ENCODE peak calls at places on chromosomes 3 and 15, in six cellular contexts. X is stimulated activated CD4-positive, alpha-beta T cell treated with anti-CD3 and anti-CD28 coated beads, Interleukin-4, amount 100 ng/mL, for 1 hour; Q is activated naive CD8-positive, alpha-beta T cell treated with anti-CD3 and anti-CD28 coated beads, Interleukin-2, amount 50 U/mL, for 24 hours; J is tibial artery; S is activated T-cell treated with anti-CD3 and anti-CD28 coated beads for 1 hour; V is HFFc6. R is an unnamed sample.

GRCh38 chr3:43997788-43998373 is 243.8 kb upstream of the TOPAZ1 start:
- DNase-seq in X (peak), S (no peak), V (no peak), Q (peak), J (no peak), R (no peak)

GRCh38 chr3:159637895-159638542 is 350.6 kb upstream of the IL12A start:
- DNase-seq in S (no peak), V (peak), X (no peak), Q (no peak), J (no peak), R (no peak)

GRCh38 chr3:9915252-9916141 is 1.4 kb upstream of the IL17RC start:
- DNase-seq in V (peak), Q (peak), J (peak), S (no peak), X (peak), R (no peak)

GRCh38 chr3:71486831-71487230 is 96.7 kb downstream of the FOXP1 start:
- DNase-seq in X (no peak), V (no peak), J (no peak), S (no peak), Q (no peak), R (no peak)

GRCh38 chr3:132645058-132645457 is 14.6 kb downstream of the ACAD11 start:
- DNase-seq in Q (no peak), S (no peak), V (no peak), J (no peak), X (no peak), R (no peak)

GRCh38 chr15:64851503-64851840 is 9.8 kb downstream of the PLEKHO2 start:
- DNase-seq in X (no peak), Q (no peak), V (peak), S (no peak), J (no peak), R (no peak)

GRCh38 chr3:123294296-123294938 is 92.7 kb downstream of the SEC22A start:
- DNase-seq in X (no peak), V (no peak), J (peak), Q (no peak), S (no peak), R (no peak)

GRCh38 chr3:104132566-104132997 is 1234.1 kb upstream of the ALCAM start:
- DNase-seq in S (no peak), V (peak), X (no peak), Q (no peak), J (no peak), R (no peak)

GRCh38 chr3:129439381-129439816 is 349 bp downstream of the MBD4 start:
- DNase-seq in V (no peak), Q (peak), J (no peak), S (peak), X (peak), R (peak)

GRCh38 chr3:36132214-36132613 is 248.1 kb upstream of the STAC start:
- DNase-seq in S (no peak), X (no peak), V (no peak), J (no peak), Q (no peak), R (no peak)

GRCh38 chr3:127077068-127077467 is 94.2 kb downstream of the PLXNA1 start:
- DNase-seq in S (no peak), X (no peak), Q (no peak), J (peak), V (no peak), R (no peak)

GRCh38 chr3:125351814-125352456 is 23.2 kb downstream of the ZNF148 start:
- DNase-seq in J (no peak), Q (no peak), X (no peak), V (peak), S (no peak), R (no peak)

GRCh38 chr3:106086636-106087035 is 217.8 kb upstream of the CBLB start:
- DNase-seq in V (no peak), J (no peak), X (no peak), S (no peak), Q (no peak), R (no peak)

GRCh38 chr3:129268396-129268795 is 10.3 kb upstream of the HMCES start:
- DNase-seq in V (no peak), J (peak), Q (no peak), S (no peak), X (no peak), R (no peak)

GRCh38 chr3:14141144-14141543 is 16.3 kb downstream of the TMEM43 start:
- DNase-seq in Q (no peak), S (no peak), J (no peak), V (no peak), X (no peak), R (no peak)

GRCh38 chr3:178465260-178466180 is 70.7 kb upstream of the KCNMB2 start:
- DNase-seq in S (no peak), X (no peak), J (no peak), V (no peak), Q (no peak), R (no peak)

GRCh38 chr3:36957862-36958686 is 13.2 kb upstream of the TRANK1 start:
- DNase-seq in S (no peak), Q (peak), V (peak), X (peak), J (no peak), R (no peak)

GRCh38 chr15:85941186-85941855 is 138.3 kb upstream of the AGBL1 start:
- DNase-seq in V (no peak), S (no peak), X (no peak), J (no peak), Q (no peak), R (no peak)

GRCh38 chr3:152738656-152739055 is 96.3 kb upstream of the P2RY1 start:
- DNase-seq in X (no peak), J (no peak), Q (no peak), S (no peak), V (no peak), R (no peak)

GRCh38 chr3:194328080-194328571 is 23.0 kb downstream of the CPN2 start:
- DNase-seq in X (no peak), Q (no peak), S (no peak), J (no peak), V (peak), R (no peak)

GRCh38 chr3:47227678-47228077 is 54.9 kb downstream of the KIF9 start:
- DNase-seq in J (peak), Q (no peak), S (no peak), X (no peak), V (no peak), R (no peak)

R was measured in activated CD4-positive, alpha-beta T cell treated with anti-CD3 and anti-CD28 coated beads for 1 hour.